ENCODE peak calls at places on chromosomes 4 and X, in ten cellular contexts. K is fibroblast of the aortic adventitia, F is psoas muscle, H is fibroblast of mammary gland, O is endothelial cell of umbilical vein, S is cardiac fibroblast, E is BJ, I is kidney, G is sigmoid colon, X is IMR-90. N is an unnamed sample.

GRCh38 chrX:119990409-119990994 is 47.0 kb upstream of the NKAP start:
- DNase-seq in K (no peak), F (no peak), H (no peak), O (no peak), S (no peak), E (no peak), I (no peak), G (no peak), X (no peak), N (no peak)

GRCh38 chr4:124055896-124056295 is 656.6 kb downstream of the ANKRD50 start:
- DNase-seq in K (peak; percentile 37), F (no peak), H (peak; percentile 79), O (no peak), S (peak; percentile 76), E (no peak), I (no peak), G (no peak), X (peak; percentile 31), N (no peak)

GRCh38 chr4:15345134-15345533 is 82.7 kb upstream of the C1QTNF7 start:
- DNase-seq in K (no peak), F (no peak), H (no peak), O (no peak), S (no peak), E (no peak), I (no peak), G (no peak), X (no peak), N (no peak)

GRCh38 chrX:1485033-1485432 is 32.3 kb upstream of the ASMTL start:
- DNase-seq in K (no peak), F (no peak), H (no peak), O (no peak), S (no peak), E (no peak), I (no peak), G (peak; percentile 14), X (no peak), N (no peak)

GRCh38 chr4:88765729-88766128 is 68.1 kb upstream of the NAP1L5 start:
- DNase-seq in K (peak; percentile 83), F (peak; percentile 67), H (peak; percentile 85), O (peak; percentile 79), S (peak; percentile 80), E (peak; percentile 45), I (no peak), G (no peak), X (peak; percentile 84), N (peak; percentile 61)

GRCh38 chrX:17007134-17007768 is 60.8 kb downstream of the REPS2 start:
- DNase-seq in K (peak; percentile 32), F (no peak), H (peak; percentile 47), O (peak; percentile 10), S (no peak), E (no peak), I (no peak), G (no peak), X (no peak), N (no peak)

GRCh38 chr4:105950701-105951100 is 55.4 kb downstream of the NPNT start:
- DNase-seq in K (no peak), F (no peak), H (no peak), O (no peak), S (no peak), E (no peak), I (no peak), G (no peak), X (no peak), N (no peak)

GRCh38 chr4:184648220-184649025 is 824 bp downstream of the CASP3 start:
- DNase-seq in K (peak; percentile 39), F (peak; percentile 74), H (peak; percentile 30), O (peak; percentile 59), S (peak; percentile 44), E (no peak), I (peak; percentile 91), G (peak; percentile 87), X (peak; percentile 33), N (no peak)

GRCh38 chr4:2400841-2401609 is 17.4 kb downstream of the ZFYVE28 start:
- DNase-seq in K (no peak), F (no peak), H (no peak), O (no peak), S (no peak), E (no peak), I (no peak), G (no peak), X (no peak), N (no peak)

GRCh38 chrX:14027511-14028019 is 2.1 kb downstream of the GEMIN8 start:
- DNase-seq in K (peak; percentile 75), F (no peak), H (peak; percentile 96), O (peak; percentile 80), S (peak; percentile 87), E (no peak), I (no peak), G (no peak), X (peak; percentile 86), N (no peak)

GRCh38 chrX:24965400-24965799 is 50.4 kb downstream of the ARX start:
- DNase-seq in K (no peak), F (no peak), H (no peak), O (no peak), S (no peak), E (no peak), I (no peak), G (no peak), X (no peak), N (no peak)

GRCh38 chr4:185215261-185215660 is 5.9 kb downstream of the SNX25 start:
- DNase-seq in K (no peak), F (no peak), H (no peak), O (no peak), S (no peak), E (no peak), I (no peak), G (no peak), X (peak; percentile 18), N (no peak)

GRCh38 chr4:105709081-105709450 is 482 bp downstream of the GSTCD start:
- DNase-seq in K (peak; percentile 10), F (no peak), H (peak; percentile 15), O (peak; percentile 54), S (peak; percentile 27), E (no peak), I (no peak), G (no peak), X (no peak), N (no peak)

GRCh38 chr4:45989775-45990174 is 134.1 kb downstream of the GABRG1 start:
- DNase-seq in K (no peak), F (no peak), H (no peak), O (no peak), S (no peak), E (no peak), I (no peak), G (no peak), X (no peak), N (no peak)

DNA sequence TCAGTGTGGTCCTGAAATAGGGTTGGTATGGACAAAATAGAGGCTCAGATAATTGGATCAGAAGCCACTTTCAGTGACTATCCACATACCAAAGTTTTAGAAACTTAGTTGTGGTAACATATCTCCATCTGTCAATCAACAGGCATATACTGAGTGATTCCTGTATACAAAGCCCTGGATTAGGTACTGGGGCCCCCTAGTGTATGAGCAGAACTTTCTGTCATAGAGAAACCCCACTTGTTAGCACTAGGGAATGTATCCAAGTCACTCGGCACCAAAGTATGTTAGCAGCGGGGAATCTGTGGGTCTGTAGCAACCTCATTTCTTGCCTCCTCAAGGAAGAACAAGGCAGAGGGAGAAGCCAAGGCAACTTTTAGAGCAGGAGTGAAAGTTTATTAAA is 50.7 kb downstream of the MAP7D3 start:
- DNase-seq in K (peak; percentile 38), F (no peak), H (peak; percentile 60), O (peak; percentile 45), S (peak; percentile 50), E (no peak), I (no peak), G (no peak), X (peak; percentile 58), N (no peak)
- TF ChIP-seq CTCF in K (peak; percentile 22), F (peak; percentile 33), H (peak; percentile 54), O (peak; percentile 18), S (peak; percentile 30), E (peak; percentile 41), I (no peak), G (peak; percentile 25), X (peak; percentile 45), N (peak; percentile 45)

GRCh38 chrX:107674480-107675364 is 46.4 kb downstream of the PRPS1 start:
- DNase-seq in K (peak; percentile 32), F (peak; percentile 72), H (peak; percentile 95), O (no peak), S (peak; percentile 92), E (no peak), I (peak; percentile 86), G (peak; percentile 95), X (no peak), N (no peak)

GRCh38 chrX:107672955-107673378 is 44.7 kb downstream of the PRPS1 start:
- DNase-seq in K (peak; percentile 69), F (peak; percentile 75), H (peak; percentile 90), O (peak; percentile 60), S (peak; percentile 91), E (peak; percentile 5), I (peak; percentile 94), G (peak; percentile 93), X (peak; percentile 56), N (peak; percentile 27)

GRCh38 chrX:107673401-107673800 is 45.1 kb downstream of the PRPS1 start:
- DNase-seq in K (no peak), F (no peak), H (no peak), O (no peak), S (no peak), E (no peak), I (no peak), G (no peak), X (no peak), N (no peak)

GRCh38 chrX:107675365-107675654 is 47.0 kb downstream of the PRPS1 start:
- DNase-seq in K (no peak), F (no peak), H (no peak), O (no peak), S (no peak), E (no peak), I (no peak), G (no peak), X (no peak), N (no peak)

GRCh38 chrX:107673933-107674479 is 45.7 kb downstream of the PRPS1 start:
- DNase-seq in K (no peak), F (peak; percentile 86), H (peak; percentile 95), O (peak; percentile 67), S (peak; percentile 95), E (no peak), I (peak; percentile 96), G (peak; percentile 93), X (no peak), N (no peak)
- H3K4me3 ChIP-seq in K (no peak overlapping the region), F (no peak overlapping the region), H (no peak overlapping the region), O (no peak overlapping the region), S (no peak overlapping the region), E (no peak overlapping the region), I (peak overlapping the region; percentile 34), G (peak overlapping the region; percentile 8), X (no peak overlapping the region), N (no peak overlapping the region)

DNA sequence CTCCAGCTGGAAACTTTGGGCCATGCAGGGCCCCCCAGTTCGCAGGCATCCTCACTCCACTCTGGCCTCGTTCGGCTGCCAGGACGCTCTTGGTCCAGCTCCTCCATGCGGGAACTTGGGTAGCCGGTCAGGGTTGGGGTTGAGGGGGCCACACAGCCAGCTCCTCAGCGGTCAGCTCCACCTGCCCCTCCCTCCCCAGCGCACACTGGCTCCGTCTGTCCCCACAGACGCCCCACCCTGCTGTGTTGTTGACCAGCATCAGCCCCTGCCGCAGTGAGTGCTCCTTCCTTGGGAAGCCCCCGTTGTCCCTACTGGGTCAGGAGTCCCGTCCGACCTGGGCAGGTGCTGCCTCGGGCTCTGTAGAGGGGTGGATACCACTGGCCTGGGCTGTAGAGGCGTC is 5.8 kb downstream of the FGFRL1 start:
- DNase-seq in K (no peak), F (no peak), H (no peak), O (no peak), S (no peak), E (no peak), I (no peak), G (no peak), X (no peak), N (no peak)
- TF ChIP-seq CTCF in K (no peak), F (no peak), H (no peak), O (no peak), S (no peak), E (no peak), I (no peak), G (no peak), X (no peak), N (no peak)

GRCh38 chr4:140085062-140085622 is 68.8 kb downstream of the MAML3 start:
- DNase-seq in K (no peak), F (no peak), H (no peak), O (no peak), S (no peak), E (no peak), I (no peak), G (no peak), X (peak; percentile 56), N (no peak)
- H3K4me3 ChIP-seq in K (no peak overlapping the region), F (no peak overlapping the region), H (no peak overlapping the region), O (no peak overlapping the region), S (no peak overlapping the region), E (no peak overlapping the region), I (no peak overlapping the region), G (no peak overlapping the region), X (no peak overlapping the region), N (no peak overlapping the region)